ENCODE peak calls at places on chromosomes 7 and 10, in five cellular contexts. J is CD4-positive, alpha-beta T cell; X is NCI-H1092 treated with DMSO at 0.1 percent for 48 hours; U is activated T-helper 1 cell treated with anti-CD3 and anti-CD28 coated beads, Interleukin-12 subunit alpha, Interleukin-12 subunit beta, Interleukin-2, Interleukin-4 antibody, amounts not matched to agents 30 ng/mL and 10 ng/mL and 1 ng/mL, durations not matched to agents 14 hours and 24 hours and 36 hours; D is fibroblast of pulmonary artery. P is an unnamed sample.

GRCh38 chr7:51590746-51591145 is 274.1 kb upstream of the COBL start:
- DNase-seq in J (no peak), X (no peak), U (no peak), D (no peak), P (no peak)

GRCh38 chr10:34723746-34724145 is 91.3 kb downstream of the PARD3 start:
- DNase-seq in J (no peak), X (peak; percentile 49), U (no peak), D (peak; percentile 82), P (peak; percentile 37)

GRCh38 chr10:94439275-94439861 is 37.0 kb downstream of the TBC1D12 start:
- DNase-seq in J (no peak), X (no peak), U (no peak), D (peak; percentile 46), P (peak; percentile 37)

GRCh38 chr10:94225589-94225988 is 137.2 kb downstream of the NOC3L start:
- DNase-seq in J (no peak), X (no peak), U (no peak), D (no peak), P (peak; percentile 28)

GRCh38 chr10:98170249-98171117 is 36.0 kb downstream of the R3HCC1L start:
- DNase-seq in J (no peak), X (peak; percentile 16), U (no peak), D (peak; percentile 70), P (peak; percentile 87)

GRCh38 chr7:69739182-69739581 is 140.9 kb downstream of the AUTS2 start:
- DNase-seq in J (no peak), X (no peak), U (no peak), D (no peak), P (no peak)

GRCh38 chr10:71397340-71398212 is 856 bp downstream of the CDH23 start:
- DNase-seq in J (no peak), X (peak; percentile 2), U (no peak), D (no peak), P (no peak)

GRCh38 chr7:149844445-149844844 is 6.3 kb downstream of the ZNF862 start:
- DNase-seq in J (no peak), X (no peak), U (no peak), D (no peak), P (no peak)

GRCh38 chr7:30254717-30255095 is 29.7 kb upstream of the ZNRF2 start:
- DNase-seq in J (no peak), X (no peak), U (no peak), D (no peak), P (peak; percentile 43)

GRCh38 chr7:4713183-4713784 is 31.2 kb downstream of the FOXK1 start:
- DNase-seq in J (no peak), X (no peak), U (no peak), D (peak; percentile 25), P (peak; percentile 64)

GRCh38 chr10:126262971-126263370 is 125.3 kb downstream of the ADAM12 start:
- DNase-seq in J (no peak), X (no peak), U (no peak), D (no peak), P (no peak)

GRCh38 chr10:60522617-60523016 is 132.9 kb upstream of the ANK3 start:
- DNase-seq in J (no peak), X (no peak), U (no peak), D (no peak), P (no peak)

GRCh38 chr10:83254698-83255097 is 884.6 kb upstream of the GHITM start:
- DNase-seq in J (no peak), X (no peak), U (no peak), D (no peak), P (no peak)

GRCh38 chr10:93999401-93999851 is 5.7 kb downstream of the PLCE1 start:
- DNase-seq in J (no peak), X (no peak), U (no peak), D (peak; percentile 82), P (no peak)

GRCh38 chr7:80781561-80781979 is 137.3 kb downstream of the SEMA3C start:
- DNase-seq in J (no peak), X (no peak), U (no peak), D (peak; percentile 95), P (no peak)

GRCh38 chr10:65708057-65708456 is 1217.8 kb upstream of the LRRTM3 start:
- DNase-seq in J (no peak), X (no peak), U (no peak), D (no peak), P (peak; percentile 12)